ENCODE peak calls at places on chromosomes 1 and 21, in seven cellular contexts. I is heart left ventricle; Y is WERI-Rb-1; C is GM23248; T is stimulated activated CD4-positive, alpha-beta T cell treated with anti-CD3 and anti-CD28 coated beads, Interleukin-12 subunit alpha, Interleukin-12 subunit beta, amount 100 ng/mL, for 24 hours; Z is RPMI7951; E is tibial nerve. Q is an unnamed sample.

GRCh38 chr1:84000954-84001495 is 2.1 kb upstream of the TTLL7 start:
- DNase-seq in Y (no peak), E (no peak), Z (no peak), I (no peak), T (no peak), C (no peak), Q (no peak)

GRCh38 chr1:8905582-8906191 is 27.2 kb upstream of the ENO1 start:
- DNase-seq in C (peak), I (no peak), T (no peak), E (no peak), Z (peak), Y (no peak), Q (no peak)

GRCh38 chr1:21069549-21069948 is 107.1 kb downstream of the EIF4G3 start:
- DNase-seq in I (no peak), C (peak), Z (peak), T (no peak), E (no peak), Y (no peak), Q (peak)

GRCh38 chr1:14742181-14742980 is 143.9 kb downstream of the KAZN start:
- DNase-seq in T (no peak), Y (no peak), I (no peak), C (peak), Z (peak), E (no peak), Q (peak)

GRCh38 chr1:116737855-116738318 is 16.3 kb upstream of the CD2 start:
- DNase-seq in T (no peak), Y (no peak), Z (no peak), I (no peak), C (no peak), E (no peak), Q (no peak)

GRCh38 chr1:44819257-44819593 is 10.9 kb downstream of the BTBD19 start:
- DNase-seq in E (peak), Z (no peak), T (no peak), I (no peak), C (no peak), Y (no peak), Q (peak)

GRCh38 chr21:43331962-43332458 is 94.9 kb downstream of the SIK1 start:
- DNase-seq in Z (peak), E (no peak), I (no peak), T (no peak), C (peak), Y (no peak), Q (peak)

GRCh38 chr1:99553301-99553700 is 92.6 kb upstream of the PALMD start:
- DNase-seq in Z (no peak), C (no peak), Y (no peak), T (no peak), I (no peak), E (no peak), Q (no peak)

GRCh38 chr1:185825556-185825955 is 91.4 kb downstream of the HMCN1 start:
- DNase-seq in Y (no peak), C (peak), Z (peak), I (no peak), T (no peak), E (no peak), Q (no peak)

GRCh38 chr1:155077346-155077745 is 1.3 kb upstream of the EFNA3 start:
- DNase-seq in E (no peak), Z (no peak), C (no peak), T (no peak), Y (no peak), I (no peak), Q (no peak)

GRCh38 chr1:204366759-204367158 is 7.0 kb upstream of the PLEKHA6 start:
- DNase-seq in Y (peak), T (no peak), E (no peak), I (no peak), Z (no peak), C (no peak), Q (no peak)

GRCh38 chr1:213656482-213656881 is 331.3 kb upstream of the PROX1 start:
- DNase-seq in C (no peak), E (no peak), Y (no peak), T (no peak), I (no peak), Z (no peak), Q (no peak)

GRCh38 chr1:91699339-91699970 is 186.5 kb downstream of the TGFBR3 start:
- DNase-seq in Z (peak), E (peak), T (no peak), I (no peak), C (peak), Y (no peak), Q (peak)

GRCh38 chr1:53327183-53327941 is 508 bp downstream of the LRP8 start:
- DNase-seq in C (peak), T (peak), Z (peak), I (peak), E (no peak), Y (peak), Q (peak)

GRCh38 chr1:112882271-112882744 is 73.7 kb downstream of the SLC16A1 start:
- DNase-seq in I (no peak), C (peak), Y (peak), T (no peak), E (no peak), Z (peak), Q (peak)

GRCh38 chr1:221777434-221778072 is 35.7 kb upstream of the DUSP10 start:
- DNase-seq in C (no peak), Y (no peak), I (no peak), T (no peak), E (no peak), Z (no peak), Q (no peak)

GRCh38 chr1:225811622-225812487 is 1.9 kb downstream of the EPHX1 start:
- DNase-seq in E (no peak), I (no peak), C (peak), T (no peak), Z (no peak), Y (peak), Q (peak)

Q was measured in myocyte.